ENCODE peak calls at places on chromosome 13, in five cellular contexts. I is WTC11, N is breast epithelium, U is bronchial epithelial cell, R is HFF-Myc. X is an unnamed sample.

GRCh38 chr13:41059896-41060722 is 1.2 kb upstream of the WBP4 start:
- DNase-seq in I (peak; percentile 92), N (peak; percentile 75), U (peak; percentile 70), R (peak; percentile 59), X (peak; percentile 68)

GRCh38 chr13:110907301-110907700 is 7.6 kb downstream of the ANKRD10 start:
- DNase-seq in I (no peak), N (no peak), U (no peak), R (no peak), X (no peak)

GRCh38 chr13:96492758-96493157 is 402.9 kb downstream of the HS6ST3 start:
- DNase-seq in I (no peak), N (no peak), U (no peak), R (no peak), X (no peak)

GRCh38 chr13:38417727-38418126 is 68.1 kb downstream of the UFM1 start:
- DNase-seq in I (no peak), N (no peak), U (peak; percentile 52), R (peak; percentile 21), X (no peak)

GRCh38 chr13:64480648-64481047 is 2749.5 kb downstream of the PCDH9 start:
- DNase-seq in I (no peak), N (no peak), U (no peak), R (no peak), X (no peak)

GRCh38 chr13:110887242-110887954 is 27.5 kb downstream of the ANKRD10 start:
- DNase-seq in I (no peak), N (no peak), U (peak; percentile 34), R (no peak), X (no peak)

GRCh38 chr13:39552233-39552632 is 50.8 kb downstream of the LHFPL6 start:
- DNase-seq in I (no peak), N (no peak), U (no peak), R (no peak), X (no peak)

GRCh38 chr13:59774511-59774911 is 389.2 kb downstream of the DIAPH3 start:
- DNase-seq in I (no peak), N (no peak), U (peak; percentile 70), R (no peak), X (no peak)

GRCh38 chr13:112905990-112906641 is 62.9 kb upstream of the MCF2L start:
- DNase-seq in I (peak; percentile 76), N (peak; percentile 71), U (peak; percentile 72), R (no peak), X (no peak)

GRCh38 chr13:22103628-22104027 is 432.8 kb downstream of the FGF9 start:
- DNase-seq in I (no peak), N (no peak), U (no peak), R (no peak), X (no peak)

GRCh38 chr13:113650275-113650674 is 7.7 kb downstream of the ATP4B start:
- DNase-seq in I (peak; percentile 10), N (peak; percentile 14), U (peak; percentile 24), R (no peak), X (no peak)

GRCh38 chr13:59533561-59534337 is 630.0 kb downstream of the DIAPH3 start:
- DNase-seq in I (no peak), N (no peak), U (peak; percentile 79), R (no peak), X (no peak)

GRCh38 chr13:101341464-101341863 is 74.8 kb downstream of the NALCN start:
- DNase-seq in I (no peak), N (no peak), U (no peak), R (no peak), X (no peak)

GRCh38 chr13:94411747-94412146 is 67.7 kb downstream of the DCT start:
- DNase-seq in I (no peak), N (no peak), U (no peak), R (no peak), X (no peak)

GRCh38 chr13:46894534-46894906 is 2.3 kb downstream of the HTR2A start:
- DNase-seq in I (no peak), N (no peak), U (no peak), R (no peak), X (no peak)

GRCh38 chr13:48486362-48486761 is 46.5 kb downstream of the RCBTB2 start:
- DNase-seq in I (no peak), N (no peak), U (no peak), R (no peak), X (no peak)

GRCh38 chr13:51861728-51862300 is at the start of gene CCDC70:
- DNase-seq in I (no peak), N (no peak), U (peak; percentile 79), R (no peak), X (no peak)

GRCh38 chr13:67229438-67230242 is 496 bp downstream of the PCDH9 start:
- DNase-seq in I (no peak), N (no peak), U (peak; percentile 17), R (no peak), X (no peak)

GRCh38 chr13:95212962-95213850 is 88.0 kb downstream of the ABCC4 start:
- DNase-seq in I (no peak), N (no peak), U (no peak), R (no peak), X (no peak)

GRCh38 chr13:38824342-38824741 is 137.5 kb downstream of the FREM2 start:
- DNase-seq in I (no peak), N (no peak), U (peak; percentile 21), R (no peak), X (no peak)

GRCh38 chr13:89550842-89551422 is 1796.6 kb upstream of the MIR17HG start:
- DNase-seq in I (no peak), N (no peak), U (peak; percentile 80), R (no peak), X (no peak)

GRCh38 chr13:104422668-104423067 is 1356.5 kb upstream of the SLC10A2 start:
- DNase-seq in I (no peak), N (no peak), U (peak; percentile 71), R (no peak), X (no peak)

GRCh38 chr13:42401376-42401775 is 129.4 kb downstream of the AKAP11 start:
- DNase-seq in I (no peak), N (no peak), U (peak; percentile 76), R (no peak), X (no peak)

GRCh38 chr13:96816261-96816660 is 178.0 kb downstream of the OXGR1 start:
- DNase-seq in I (no peak), N (no peak), U (no peak), R (no peak), X (no peak)

GRCh38 chr13:20230913-20231838 is 943 bp downstream of the GJB6 start:
- DNase-seq in I (peak; percentile 28), N (no peak), U (no peak), R (no peak), X (no peak)

GRCh38 chr13:51935326-51936171 is 73.8 kb downstream of the CCDC70 start:
- DNase-seq in I (peak; percentile 63), N (no peak), U (peak; percentile 20), R (no peak), X (no peak)

GRCh38 chr13:52830946-52831345 is 17.5 kb downstream of the PCDH8 start:
- DNase-seq in I (no peak), N (no peak), U (peak; percentile 51), R (no peak), X (no peak)

GRCh38 chr13:108561152-108561551 is 68.3 kb upstream of the MYO16 start:
- DNase-seq in I (no peak), N (no peak), U (no peak), R (no peak), X (no peak)

GRCh38 chr13:36163809-36164308 is 32.7 kb upstream of the DCLK1 start:
- DNase-seq in I (no peak), N (no peak), U (peak; percentile 46), R (no peak), X (no peak)

GRCh38 chr13:102580552-102581169 is 16.1 kb upstream of the TPP2 start:
- DNase-seq in I (no peak), N (no peak), U (peak; percentile 80), R (no peak), X (no peak)

GRCh38 chr13:111902726-111903125 is 164.2 kb upstream of the SOX1 start:
- DNase-seq in I (peak; percentile 1), N (no peak), U (no peak), R (no peak), X (no peak)

GRCh38 chr13:95154441-95154886 is 146.8 kb downstream of the ABCC4 start:
- DNase-seq in I (no peak), N (no peak), U (peak; percentile 90), R (no peak), X (no peak)

GRCh38 chr13:106102776-106103175 is 432.7 kb downstream of the EFNB2 start:
- DNase-seq in I (no peak), N (no peak), U (no peak), R (no peak), X (no peak)
- TF ChIP-seq CTCF in I (no peak), N (no peak), U (no peak), R (no peak), X (no peak)

DNA sequence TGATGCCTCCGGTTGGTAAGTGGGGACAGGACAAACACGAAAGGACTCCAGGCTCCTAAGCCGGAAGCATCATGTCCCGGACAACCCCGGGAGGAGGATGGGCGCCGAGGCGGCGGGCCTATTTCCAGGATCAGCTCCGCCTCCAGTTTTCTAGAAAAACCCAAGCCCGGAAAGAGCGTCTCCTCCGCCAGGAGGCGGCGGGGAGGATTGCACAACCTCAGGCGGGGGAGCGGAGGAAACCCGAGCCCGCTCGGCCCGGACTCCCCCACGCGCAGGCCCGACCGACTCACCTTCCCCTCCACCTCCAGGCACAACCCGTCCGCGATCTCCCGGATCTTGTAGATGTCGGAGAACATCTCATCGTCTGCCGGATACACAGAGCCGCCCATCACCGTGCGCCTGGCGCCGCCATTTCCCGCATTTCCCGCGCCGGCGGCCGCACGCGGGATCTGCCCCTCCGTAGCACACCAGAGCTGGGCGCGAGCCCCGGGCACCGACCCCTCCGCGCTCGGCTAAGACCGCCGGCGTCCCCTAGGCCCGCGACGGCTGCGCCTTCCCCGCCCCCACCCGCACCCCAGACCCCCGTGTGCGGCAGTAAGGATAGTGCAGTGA is 455 bp downstream of the TPT1 start:
- DNase-seq in I (peak; percentile 78), N (peak; percentile 89), U (peak; percentile 68), R (peak; percentile 48), X (peak; percentile 78)
- TF ChIP-seq CTCF in I (no peak), N (peak; percentile 86), U (peak; percentile 66), R (peak; percentile 32), X (peak; percentile 60)

DNA sequence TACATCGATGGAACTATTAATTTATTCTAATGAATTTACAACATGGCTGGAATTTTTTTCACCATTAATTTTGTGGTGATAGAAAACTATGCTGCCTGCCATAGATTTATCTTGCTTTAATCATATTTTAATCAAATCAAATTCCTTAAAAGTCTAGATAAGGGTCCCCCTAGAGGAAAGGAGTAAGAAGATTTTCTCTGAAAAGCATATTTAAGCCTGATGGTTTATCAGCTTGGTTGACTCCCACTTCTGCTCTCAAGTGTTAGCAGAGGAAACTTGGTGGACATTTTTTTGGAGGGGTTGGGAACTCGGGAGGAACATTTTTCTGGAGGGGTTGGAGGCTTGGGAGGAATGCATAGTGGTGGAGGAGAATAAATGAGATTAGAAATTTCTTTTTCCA is 253.3 kb downstream of the KCNRG start:
- DNase-seq in I (no peak), N (no peak), U (no peak), R (no peak), X (no peak)
- TF ChIP-seq CTCF in I (no peak), N (no peak), U (no peak), R (no peak), X (no peak)

GRCh38 chr13:109748677-109749076 is 37.7 kb downstream of the IRS2 start:
- DNase-seq in I (no peak), N (no peak), U (no peak), R (no peak), X (no peak)

GRCh38 chr13:109749365-109749764 is 37.0 kb downstream of the IRS2 start:
- DNase-seq in I (no peak), N (no peak), U (no peak), R (no peak), X (no peak)

GRCh38 chr13:109746364-109746763 is 40.0 kb downstream of the IRS2 start:
- DNase-seq in I (no peak), N (no peak), U (no peak), R (no peak), X (no peak)

GRCh38 chr13:109745702-109746101 is 40.7 kb downstream of the IRS2 start:
- DNase-seq in I (no peak), N (no peak), U (no peak), R (no peak), X (no peak)

GRCh38 chr13:109747524-109747923 is 38.9 kb downstream of the IRS2 start:
- DNase-seq in I (no peak), N (no peak), U (peak; percentile 9), R (no peak), X (no peak)
- TF ChIP-seq CTCF in I (no peak), N (no peak), U (no peak), R (no peak), X (no peak)

X was measured in natural killer cell.